ENCODE peak calls at places on chromosomes 12 and 14, in four cellular contexts. I is endodermal cell, O is natural killer cell, G is upper lobe of right lung. V is an unnamed sample.

GRCh38 chr12:101459642-101460346 is 15.3 kb upstream of the SPIC start:
- DNase-seq in G (no peak), O (no peak), I (peak; percentile 81), V (no peak)

GRCh38 chr12:107349008-107349747 is 255.8 kb upstream of the CRY1 start:
- DNase-seq in G (no peak), O (no peak), I (peak; percentile 74), V (no peak)

GRCh38 chr12:28222081-28222700 is 31.9 kb downstream of the CCDC91 start:
- DNase-seq in O (peak; percentile 51), G (no peak), I (no peak), V (no peak)

GRCh38 chr14:34629657-34630529 is at the start of gene SNX6:
- DNase-seq in I (peak; percentile 92), G (peak; percentile 92), O (peak; percentile 80), V (peak; percentile 86)

GRCh38 chr14:101068958-101069549 is 165.5 kb upstream of the RTL1 start:
- DNase-seq in G (peak; percentile 43), O (no peak), I (peak; percentile 28), V (no peak)

GRCh38 chr12:124365726-124366430 is 71.0 kb downstream of the RFLNA start:
- DNase-seq in I (no peak), O (no peak), G (no peak), V (no peak)

GRCh38 chr12:100699209-100699608 is 95.4 kb upstream of the ANO4 start:
- DNase-seq in I (no peak), G (no peak), O (no peak), V (no peak)

GRCh38 chr14:70289138-70289537 is 70.3 kb downstream of the COX16 start:
- DNase-seq in I (no peak), O (no peak), G (no peak), V (no peak)

GRCh38 chr14:24129410-24129998 is 955 bp upstream of the FITM1 start:
- DNase-seq in G (no peak), I (no peak), O (no peak), V (no peak)

GRCh38 chr14:90903101-90903500 is 86.9 kb upstream of the TTC7B start:
- DNase-seq in O (peak; percentile 26), I (peak; percentile 76), G (no peak), V (no peak)

GRCh38 chr14:60862283-60862682 is 118.6 kb downstream of the TRMT5 start:
- DNase-seq in G (no peak), O (no peak), I (no peak), V (no peak)

GRCh38 chr12:66144796-66145754 is 14.5 kb upstream of the LLPH start:
- DNase-seq in G (no peak), O (no peak), I (peak; percentile 66), V (no peak)

GRCh38 chr12:124091835-124092234 is 118.8 kb downstream of the ZNF664 start:
- DNase-seq in G (no peak), O (no peak), I (no peak), V (no peak)

GRCh38 chr14:37230551-37231194 is 32.9 kb downstream of the MIPOL1 start:
- DNase-seq in O (no peak), G (no peak), I (no peak), V (no peak)

GRCh38 chr12:104750061-104750460 is 208.0 kb downstream of the SLC41A2 start:
- DNase-seq in O (no peak), I (peak; percentile 10), G (no peak), V (no peak)

GRCh38 chr14:72864712-72865365 is 29.1 kb downstream of the DPF3 start:
- DNase-seq in O (no peak), G (no peak), I (no peak), V (peak; percentile 29)

GRCh38 chr14:59199205-59199604 is 10.7 kb downstream of the DAAM1 start:
- DNase-seq in G (no peak), I (no peak), O (no peak), V (no peak)

GRCh38 chr12:53068811-53069585 is 10.2 kb downstream of the SPRYD3 start:
- DNase-seq in I (peak; percentile 58), O (no peak), G (peak; percentile 51), V (no peak)

GRCh38 chr12:120540445-120540844 is 6.3 kb downstream of the RNF10 start:
- DNase-seq in G (no peak), O (no peak), I (no peak), V (no peak)

GRCh38 chr12:19263666-19264065 is 134.1 kb downstream of the PLEKHA5 start:
- DNase-seq in G (no peak), O (no peak), I (peak; percentile 61), V (no peak)

GRCh38 chr12:130576286-130576933 is 139.7 kb downstream of the RIMBP2 start:
- DNase-seq in O (no peak), I (peak; percentile 39), G (no peak), V (no peak)

GRCh38 chr14:21264025-21264801 is 5.0 kb downstream of the HNRNPC start:
- DNase-seq in G (no peak), I (no peak), O (no peak), V (no peak)

GRCh38 chr12:95003213-95003920 is at the start of gene NDUFA12:
- DNase-seq in G (peak; percentile 98), I (peak; percentile 99), O (peak; percentile 89), V (peak; percentile 96)

GRCh38 chr12:39902823-39903222 is 203.1 kb downstream of the SLC2A13 start:
- DNase-seq in I (no peak), G (no peak), O (no peak), V (no peak)

GRCh38 chr12:88546851-88547250 is 33.4 kb downstream of the KITLG start:
- DNase-seq in I (no peak), O (no peak), G (no peak), V (no peak)

GRCh38 chr12:20350495-20350894 is 17.8 kb upstream of the PDE3A start:
- DNase-seq in I (no peak), O (no peak), G (no peak), V (no peak)

GRCh38 chr14:61132336-61132735 is 148.8 kb downstream of the TMEM30B start:
- DNase-seq in I (no peak), G (no peak), O (no peak), V (no peak)

GRCh38 chr12:63995512-63995911 is 151.0 kb downstream of the SRGAP1 start:
- DNase-seq in I (no peak), O (no peak), G (no peak), V (no peak)

GRCh38 chr12:128871516-128871892 is 18.2 kb downstream of the GLT1D1 start:
- DNase-seq in G (no peak), O (no peak), I (no peak), V (no peak)

GRCh38 chr12:67482751-67483661 is 165.5 kb upstream of the DYRK2 start:
- DNase-seq in G (no peak), I (no peak), O (no peak), V (peak; percentile 75)

GRCh38 chr12:108839890-108840230 is 17.5 kb downstream of the SSH1 start:
- DNase-seq in G (peak; percentile 68), I (no peak), O (no peak), V (peak; percentile 26)

GRCh38 chr12:94172031-94172430 is 23.7 kb downstream of the PLXNC1 start:
- DNase-seq in G (no peak), O (no peak), I (no peak), V (no peak)

GRCh38 chr12:111409403-111410228 is 3.9 kb downstream of the SH2B3 start:
- DNase-seq in G (peak; percentile 79), I (peak; percentile 88), O (peak; percentile 24), V (peak; percentile 78)

GRCh38 chr14:32761381-32761968 is 177.2 kb upstream of the NPAS3 start:
- DNase-seq in I (no peak), O (no peak), G (no peak), V (no peak)

GRCh38 chr14:30131698-30132097 is 204.1 kb upstream of the PRKD1 start:
- DNase-seq in G (no peak), I (peak; percentile 53), O (no peak), V (no peak)

DNA sequence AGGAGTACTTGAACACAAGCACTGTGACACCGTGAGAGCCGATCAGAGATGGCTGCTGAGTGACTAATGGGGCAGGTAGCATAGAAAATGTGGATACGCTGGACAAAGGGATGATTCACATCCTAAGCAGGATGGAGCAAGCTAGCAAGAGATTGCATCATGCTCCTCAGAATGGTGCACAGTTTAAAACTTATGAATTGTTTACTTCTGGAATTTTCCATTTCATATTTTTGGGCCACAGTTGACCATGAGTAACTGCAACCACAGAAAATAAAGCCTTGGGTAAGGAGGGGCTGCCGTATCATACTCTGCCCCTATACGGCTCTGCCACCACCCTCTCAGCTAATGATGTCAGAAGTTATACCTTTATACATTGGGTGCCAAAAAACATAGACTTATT is 23.3 kb upstream of the MARK3 start:
- DNase-seq in I (no peak), O (no peak), G (no peak), V (no peak)
- TF ChIP-seq CTCF in I (no peak), O (no peak), G (no peak), V (no peak)

DNA sequence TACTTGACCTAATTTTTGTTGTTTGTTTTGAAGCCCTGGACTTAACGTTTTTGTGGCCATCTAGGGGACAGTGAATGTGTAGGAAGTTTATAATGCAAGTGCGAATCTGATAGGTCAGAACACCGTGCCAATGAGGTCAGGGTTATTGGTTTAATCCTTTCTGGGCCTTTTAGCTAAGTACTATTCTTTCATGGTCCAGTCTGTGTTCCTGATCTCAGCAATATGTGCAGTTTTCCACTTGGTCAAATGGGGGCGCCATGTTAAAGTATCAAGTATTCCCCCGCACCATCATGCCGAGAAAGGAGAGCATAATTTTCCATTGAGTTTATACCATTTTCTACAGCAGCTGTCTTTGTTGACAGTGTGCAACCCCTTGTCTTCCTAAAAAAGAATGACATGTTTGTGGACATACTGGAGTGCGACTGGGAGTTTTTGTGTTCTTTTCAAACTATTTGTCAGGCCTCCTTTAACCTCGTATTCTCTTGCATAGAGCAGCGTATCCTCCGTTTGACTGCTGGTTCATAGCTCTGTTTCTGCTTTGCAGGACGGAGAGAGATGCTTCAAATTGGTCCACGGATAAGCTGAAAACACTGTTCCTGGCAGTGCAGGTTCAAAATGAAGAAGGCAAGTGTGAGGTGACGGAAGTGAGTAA is 1.3 kb downstream of the AHSA1 start:
- DNase-seq in G (no peak), O (peak; percentile 40), I (peak; percentile 88), V (no peak)
- TF ChIP-seq CTCF in G (peak; percentile 53), O (peak; percentile 55), I (peak; percentile 84), V (peak; percentile 52)

GRCh38 chr14:102971836-102972606 is 49.6 kb downstream of the AMN start:
- DNase-seq in I (no peak), O (no peak), G (no peak), V (no peak)

GRCh38 chr14:102969060-102969791 is 46.8 kb downstream of the AMN start:
- DNase-seq in G (no peak), O (no peak), I (no peak), V (no peak)

GRCh38 chr14:102973706-102974280 is 51.3 kb downstream of the AMN start:
- DNase-seq in I (no peak), G (no peak), O (no peak), V (no peak)

GRCh38 chr14:102969901-102970300 is 47.4 kb downstream of the AMN start:
- DNase-seq in O (no peak), I (no peak), G (no peak), V (no peak)

GRCh38 chr14:102971314-102971713 is 48.9 kb downstream of the AMN start:
- DNase-seq in I (no peak), G (no peak), O (no peak), V (no peak)
- TF ChIP-seq CTCF in I (no peak), G (no peak), O (no peak), V (no peak)

GRCh38 chr14:94539181-94539580 is 22.1 kb upstream of the SERPINA4 start:
- DNase-seq in I (peak; percentile 18), G (no peak), O (no peak), V (no peak)

GRCh38 chr14:94540031-94540794 is 21.0 kb upstream of the SERPINA4 start:
- DNase-seq in I (peak; percentile 69), O (no peak), G (no peak), V (no peak)

GRCh38 chr14:94538070-94538740 is 23.0 kb upstream of the SERPINA4 start:
- DNase-seq in O (no peak), G (no peak), I (peak; percentile 45), V (no peak)

GRCh38 chr14:94532462-94532861 is 23.2 kb upstream of the SERPINA12 start:
- DNase-seq in I (no peak), O (no peak), G (no peak), V (no peak)

GRCh38 chr14:94536836-94537235 is 24.4 kb upstream of the SERPINA4 start:
- DNase-seq in G (no peak), I (peak; percentile 66), O (no peak), V (no peak)
- TF ChIP-seq CTCF in G (no peak), I (peak; percentile 58), O (no peak), V (no peak)